ENCODE peak calls at places on chromosome 16, in ten cellular contexts. P, F, U, I, R, G, X, S, K and N are unnamed samples.

GRCh38 chr16:86076606-86077005 is 177.6 kb downstream of the IRF8 start:
- DNase-seq in P (no peak), R (no peak), S (no peak), K (no peak), X (no peak), I (no peak), G (no peak), F (no peak), U (no peak), N (no peak)

GRCh38 chr16:84044108-84044488 is 1.5 kb upstream of the SLC38A8 start:
- DNase-seq in R (no peak), S (no peak), K (no peak), G (no peak), I (no peak), X (peak; percentile 53), P (no peak), U (peak; percentile 36), F (no peak), N (no peak)

GRCh38 chr16:48193846-48194245 is 38.1 kb upstream of the ABCC12 start:
- DNase-seq in F (no peak), U (no peak), K (no peak), S (no peak), X (no peak), R (no peak), I (no peak), G (no peak), P (no peak), N (no peak)

GRCh38 chr16:86611517-86611840 is 33.1 kb downstream of the FOXL1 start:
- DNase-seq in G (no peak), X (no peak), R (no peak), P (peak; percentile 39), S (no peak), F (no peak), K (no peak), U (peak; percentile 91), I (peak; percentile 36), N (no peak)

GRCh38 chr16:21656795-21657768 is 4.7 kb upstream of the IGSF6 start:
- DNase-seq in P (no peak), X (peak; percentile 60), G (no peak), F (no peak), S (peak; percentile 36), I (no peak), R (no peak), K (peak; percentile 71), U (peak; percentile 71), N (peak; percentile 36)

GRCh38 chr16:76232704-76233103 is 44.5 kb upstream of the CNTNAP4 start:
- DNase-seq in G (no peak), I (no peak), P (no peak), R (no peak), S (no peak), X (no peak), K (no peak), U (no peak), F (no peak), N (no peak)

GRCh38 chr16:3979518-3979917 is 99.0 kb upstream of the CREBBP start:
- DNase-seq in S (no peak), K (no peak), X (no peak), P (no peak), F (no peak), I (no peak), G (no peak), U (no peak), R (no peak), N (no peak)

GRCh38 chr16:81797443-81797842 is 18.4 kb downstream of the PLCG2 start:
- DNase-seq in I (no peak), S (no peak), U (no peak), F (no peak), R (no peak), X (no peak), P (no peak), G (no peak), K (peak; percentile 47), N (no peak)

GRCh38 chr16:15435216-15435864 is 952 bp downstream of the BMERB1 start:
- DNase-seq in S (peak; percentile 26), G (no peak), U (no peak), P (no peak), X (no peak), I (peak; percentile 16), R (no peak), F (no peak), K (no peak), N (peak; percentile 2)

GRCh38 chr16:68384293-68385255 is 63.7 kb downstream of the SMPD3 start:
- DNase-seq in G (no peak), X (no peak), S (no peak), P (no peak), I (no peak), R (no peak), U (no peak), K (peak; percentile 87), F (no peak), N (no peak)

GRCh38 chr16:74563828-74564263 is 43.1 kb downstream of the GLG1 start:
- DNase-seq in G (no peak), F (no peak), R (peak; percentile 64), X (peak; percentile 41), S (no peak), I (no peak), U (peak; percentile 33), K (no peak), P (peak; percentile 42), N (no peak)

GRCh38 chr16:4800290-4801041 is 2.0 kb downstream of the ROGDI start:
- DNase-seq in S (peak; percentile 26), G (no peak), I (no peak), P (no peak), X (no peak), U (no peak), F (no peak), K (no peak), R (no peak), N (no peak)

GRCh38 chr16:3264137-3265036 is 8.0 kb upstream of the MEFV start:
- DNase-seq in P (peak; percentile 92), G (peak; percentile 96), U (peak; percentile 99), R (peak; percentile 98), F (peak; percentile 78), S (peak; percentile 96), I (peak; percentile 97), K (peak; percentile 97), X (peak; percentile 94), N (peak; percentile 96)

GRCh38 chr16:68737046-68737729 is at the start of gene CDH1:
- DNase-seq in S (peak; percentile 59), K (no peak), U (no peak), F (no peak), X (no peak), I (no peak), G (no peak), P (no peak), R (no peak), N (no peak)

GRCh38 chr16:70380919-70381603 is 34.4 kb downstream of the DDX19A start:
- DNase-seq in P (peak; percentile 97), X (peak; percentile 97), R (peak; percentile 98), F (peak; percentile 94), U (peak; percentile 96), I (peak; percentile 93), S (peak; percentile 94), K (peak; percentile 99), G (peak; percentile 99), N (peak; percentile 91)
- TF ChIP-seq CTCF in P (no peak), X (peak; percentile 40), R (peak; percentile 34), F (peak; percentile 15), U (no peak), I (peak; percentile 14), S (no peak), K (peak; percentile 26), G (no peak), N (peak; percentile 54)

DNA sequence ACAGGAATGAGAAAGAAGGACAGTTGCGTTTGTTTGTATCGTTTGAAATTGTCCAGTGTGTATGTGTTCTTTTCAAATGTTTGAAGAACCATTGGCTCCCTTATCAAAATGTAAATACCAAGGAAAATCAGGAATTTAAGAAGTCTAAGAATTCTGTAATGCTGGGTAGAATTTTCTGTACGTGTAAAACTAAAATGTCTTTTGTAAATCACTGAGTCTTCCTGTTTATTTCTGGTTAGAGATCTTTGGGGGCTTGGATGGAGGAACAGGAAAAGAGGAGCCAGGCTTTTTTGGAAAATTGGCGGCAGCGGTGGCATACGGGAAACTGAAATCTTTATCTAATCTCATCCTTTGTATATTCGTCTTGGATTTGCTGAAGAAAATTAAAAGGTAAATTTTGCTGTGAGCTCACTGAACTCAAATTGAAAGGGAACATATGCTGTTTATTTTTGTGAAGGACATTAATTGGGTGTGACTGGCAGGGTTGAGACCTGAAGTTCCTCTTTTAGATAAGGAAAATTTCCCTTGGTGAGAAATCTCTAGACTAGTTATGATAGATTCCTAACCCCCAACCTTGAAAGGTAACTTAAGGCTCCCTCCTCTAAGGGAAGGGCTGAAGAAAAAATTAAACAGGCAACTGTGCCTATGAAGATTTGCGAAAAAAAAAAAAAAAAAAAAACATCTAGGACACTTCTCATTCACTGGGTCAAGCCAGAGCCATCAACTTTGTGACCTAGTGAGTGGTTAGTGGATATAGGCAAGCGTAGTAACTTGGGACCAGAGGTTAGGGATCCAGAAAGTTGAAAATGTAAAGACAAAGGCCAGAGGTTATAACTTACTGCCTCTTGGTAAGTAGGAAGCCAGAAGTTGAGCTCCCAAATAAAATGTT is 10.8 kb downstream of the TAT start:
- DNase-seq in P (no peak), F (no peak), R (no peak), S (no peak), X (no peak), U (no peak), G (no peak), I (no peak), K (no peak), N (no peak)
- TF ChIP-seq CTCF in P (no peak), F (no peak), R (no peak), S (no peak), X (no peak), U (no peak), G (no peak), I (no peak), K (no peak), N (peak; percentile 0)

GRCh38 chr16:1106659-1107058 is 10.6 kb upstream of the C1QTNF8 start:
- DNase-seq in F (no peak), R (no peak), P (no peak), S (no peak), U (no peak), X (no peak), I (no peak), G (no peak), K (no peak), N (no peak)
- TF ChIP-seq CTCF in F (no peak), R (no peak), P (no peak), S (no peak), U (no peak), X (peak; percentile 29), I (no peak), G (no peak), K (no peak), N (no peak)

GRCh38 chr16:79772028-79772427 is 171.5 kb upstream of the MAF start:
- DNase-seq in S (no peak), F (no peak), U (no peak), R (no peak), I (no peak), K (no peak), P (no peak), X (no peak), G (no peak), N (no peak)

GRCh38 chr16:79777679-79778078 is 177.1 kb upstream of the MAF start:
- DNase-seq in K (no peak), S (no peak), U (no peak), P (no peak), G (no peak), R (no peak), I (no peak), X (no peak), F (no peak), N (no peak)

GRCh38 chr16:79770244-79771064 is 169.9 kb upstream of the MAF start:
- DNase-seq in R (peak; percentile 94), S (peak; percentile 87), F (peak; percentile 82), P (peak; percentile 88), X (peak; percentile 87), I (peak; percentile 90), K (peak; percentile 81), U (peak; percentile 90), G (peak; percentile 92), N (peak; percentile 73)

GRCh38 chr16:79776243-79776884 is 175.8 kb upstream of the MAF start:
- DNase-seq in S (no peak), R (peak; percentile 65), P (peak; percentile 35), I (peak; percentile 75), K (no peak), G (no peak), F (no peak), X (no peak), U (peak; percentile 48), N (no peak)
- TF ChIP-seq CTCF in S (no peak), R (no peak), P (peak; percentile 6), I (peak; percentile 24), K (no peak), G (no peak), F (no peak), X (no peak), U (no peak), N (peak; percentile 25)